ENCODE peak calls at places on chromosomes 6 and 20, in nine cellular contexts. L is cardiac muscle cell, E is lower lobe of right lung, C is mammary epithelial cell, O is suprapubic skin, D is ovary, M is esophagus muscularis mucosa, R is tibial nerve, V is heart left ventricle. I is an unnamed sample.
A peak's percentile ranks its signal among the peaks of the same experiment; 100 is the strongest.

GRCh38 chr6:18293192-18293904 is 29.0 kb upstream of the DEK start:
- DNase-seq in L (peak; percentile 2), E (no peak), C (peak; percentile 26), O (no peak), D (no peak), M (no peak), R (no peak), V (no peak), I (no peak)

GRCh38 chr6:137005073-137005472 is 39.7 kb downstream of the IL20RA start:
- DNase-seq in L (no peak), E (no peak), C (no peak), O (no peak), D (no peak), M (peak; percentile 60), R (no peak), V (no peak), I (no peak)

GRCh38 chr6:140586426-140587061 is 1212.1 kb upstream of the CITED2 start:
- DNase-seq in L (no peak), E (no peak), C (no peak), O (no peak), D (no peak), M (no peak), R (no peak), V (no peak), I (peak; percentile 11)

GRCh38 chr6:21067521-21067920 is 526.0 kb upstream of the SOX4 start:
- DNase-seq in L (peak; percentile 14), E (no peak), C (no peak), O (no peak), D (no peak), M (no peak), R (no peak), V (no peak), I (no peak)

GRCh38 chr6:165671222-165671715 is 8.2 kb upstream of the PDE10A start:
- DNase-seq in L (no peak), E (no peak), C (no peak), O (no peak), D (no peak), M (no peak), R (no peak), V (no peak), I (no peak)

GRCh38 chr6:71721642-71722041 is 164.7 kb upstream of the RIMS1 start:
- DNase-seq in L (peak; percentile 11), E (no peak), C (no peak), O (no peak), D (no peak), M (no peak), R (no peak), V (peak; percentile 21), I (peak; percentile 26)

GRCh38 chr20:33281550-33282146 is 1.4 kb upstream of the BPIFB1 start:
- DNase-seq in L (no peak), E (no peak), C (no peak), O (no peak), D (no peak), M (no peak), R (no peak), V (no peak), I (no peak)

GRCh38 chr20:11182715-11183114 is 508.9 kb upstream of the JAG1 start:
- DNase-seq in L (peak; percentile 39), E (no peak), C (no peak), O (no peak), D (no peak), M (no peak), R (peak; percentile 27), V (no peak), I (no peak)

GRCh38 chr20:53021934-53022333 is 49.8 kb downstream of the TSHZ2 start:
- DNase-seq in L (no peak), E (no peak), C (peak; percentile 47), O (no peak), D (no peak), M (no peak), R (no peak), V (no peak), I (no peak)

GRCh38 chr20:24017160-24017761 is 28.7 kb upstream of the GGTLC1 start:
- DNase-seq in L (peak; percentile 18), E (no peak), C (peak; percentile 78), O (no peak), D (no peak), M (no peak), R (no peak), V (no peak), I (no peak)

GRCh38 chr20:63533388-63533787 is 3.8 kb downstream of the PTK6 start:
- DNase-seq in L (no peak), E (no peak), C (no peak), O (peak; percentile 61), D (no peak), M (no peak), R (no peak), V (peak; percentile 14), I (no peak)

GRCh38 chr6:134937426-134937825 is 12.5 kb downstream of the ALDH8A1 start:
- DNase-seq in L (no peak), E (no peak), C (no peak), O (no peak), D (no peak), M (peak; percentile 84), R (no peak), V (no peak), I (no peak)

DNA sequence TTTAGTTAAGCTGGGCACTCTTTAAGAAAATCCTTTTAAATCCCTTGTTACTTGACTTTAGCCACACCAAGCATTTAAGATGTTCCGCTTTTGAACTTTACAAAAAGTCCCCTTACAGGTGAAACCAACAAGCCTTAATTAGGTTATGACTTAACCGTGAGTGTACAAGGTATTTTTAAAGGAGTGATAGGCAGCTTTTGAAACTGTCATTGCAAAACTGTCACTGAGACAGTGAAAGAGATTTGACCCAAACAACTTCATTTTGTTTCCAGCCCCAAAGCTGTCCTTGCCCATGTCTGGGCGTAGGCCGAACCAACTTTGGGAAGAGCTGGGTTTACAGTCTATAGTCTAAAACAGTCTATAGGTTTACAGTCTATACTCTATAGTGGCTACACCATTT is 305.4 kb downstream of the FARS2 start:
- DNase-seq in L (no peak), E (no peak), C (no peak), O (no peak), D (no peak), M (no peak), R (no peak), V (no peak), I (no peak)
- H3K27ac ChIP-seq in L (no peak overlapping the region), E (no peak overlapping the region), C (no peak overlapping the region), O (no peak overlapping the region), D (no peak overlapping the region), M (no peak overlapping the region), R (no peak overlapping the region), V (no peak overlapping the region), I (no peak overlapping the region)

DNA sequence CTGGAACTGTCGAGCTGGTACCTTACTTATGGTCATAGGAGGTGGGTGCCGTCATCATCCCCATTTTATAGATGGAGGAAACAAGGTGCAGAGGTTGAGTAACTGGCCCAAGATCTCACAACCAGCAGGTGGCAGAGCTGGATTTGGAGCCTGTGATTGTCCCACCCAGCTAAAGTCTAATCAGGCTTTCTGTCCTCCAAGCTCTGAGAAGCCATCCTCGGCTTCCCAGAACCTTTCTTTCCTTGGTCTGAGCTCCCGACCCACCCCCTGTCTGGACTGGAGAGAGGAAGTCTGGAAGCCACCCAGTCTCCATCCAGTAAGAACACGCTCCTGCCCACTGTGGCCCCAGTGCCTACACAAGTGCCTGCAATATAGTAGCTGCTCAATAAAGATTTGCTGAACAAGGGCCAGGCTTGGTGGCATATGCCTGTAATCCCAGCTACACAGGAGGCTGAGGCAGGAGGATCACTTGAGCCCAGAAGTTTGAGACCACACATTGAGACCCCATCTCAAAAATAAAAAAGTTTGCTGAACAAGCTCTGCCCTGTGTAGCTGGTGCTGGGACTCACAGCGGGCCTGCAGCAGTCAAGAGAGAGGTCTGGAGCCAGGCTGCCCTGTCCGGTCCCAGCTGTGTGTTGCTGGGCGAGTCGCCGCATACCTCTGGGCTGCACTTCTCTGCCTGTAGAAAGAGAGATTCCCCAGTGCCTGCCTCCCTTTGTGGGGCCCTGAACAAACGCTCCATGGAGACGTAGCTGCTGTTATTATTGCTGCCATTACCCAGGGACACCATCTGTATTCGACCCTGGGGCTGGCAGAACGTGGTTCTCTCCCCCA is 32.5 kb upstream of the DLGAP4 start:
- DNase-seq in L (peak; percentile 28), E (no peak), C (no peak), O (no peak), D (no peak), M (no peak), R (no peak), V (no peak), I (no peak)
- TF ChIP-seq CTCF in L (peak; percentile 35), E (no peak), C (peak; percentile 47), O (no peak), D (no peak), M (peak; percentile 9), R (no peak), V (no peak), I (no peak)

DNA sequence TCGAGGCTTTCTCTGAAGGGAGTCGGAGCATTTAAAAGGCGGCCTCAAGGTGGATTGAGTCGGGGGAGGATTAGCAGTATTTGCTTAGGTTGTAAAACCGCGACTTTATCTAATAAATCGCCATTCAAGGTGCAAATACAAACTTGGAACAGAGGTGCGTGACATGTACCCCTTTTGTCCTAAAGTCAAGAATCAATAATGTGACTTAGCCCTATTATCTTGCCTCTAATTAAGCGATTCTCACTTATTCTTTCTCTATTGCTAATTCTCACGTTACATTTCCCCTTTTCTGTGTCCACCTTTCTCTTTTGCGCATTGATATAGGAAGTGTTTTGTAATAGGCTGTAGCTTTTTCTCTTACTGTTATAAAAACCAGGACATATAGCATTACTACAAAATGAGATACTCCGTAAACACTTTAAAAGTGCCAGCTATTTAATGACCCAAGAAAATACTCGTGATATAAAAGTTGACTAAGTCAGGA is 606 bp upstream of the TMEM30A start:
- DNase-seq in L (no peak), E (no peak), C (peak; percentile 43), O (no peak), D (no peak), M (no peak), R (no peak), V (no peak), I (no peak)
- H3K27ac ChIP-seq in L (peak overlapping the region; percentile 55), E (peak overlapping the region; percentile 89), C (peak overlapping the region; percentile 62), O (peak overlapping the region; percentile 90), D (peak overlapping the region; percentile 17), M (peak overlapping the region; percentile 89), R (peak overlapping the region; percentile 84), V (peak overlapping the region; percentile 95), I (peak overlapping the region; percentile 80)

DNA sequence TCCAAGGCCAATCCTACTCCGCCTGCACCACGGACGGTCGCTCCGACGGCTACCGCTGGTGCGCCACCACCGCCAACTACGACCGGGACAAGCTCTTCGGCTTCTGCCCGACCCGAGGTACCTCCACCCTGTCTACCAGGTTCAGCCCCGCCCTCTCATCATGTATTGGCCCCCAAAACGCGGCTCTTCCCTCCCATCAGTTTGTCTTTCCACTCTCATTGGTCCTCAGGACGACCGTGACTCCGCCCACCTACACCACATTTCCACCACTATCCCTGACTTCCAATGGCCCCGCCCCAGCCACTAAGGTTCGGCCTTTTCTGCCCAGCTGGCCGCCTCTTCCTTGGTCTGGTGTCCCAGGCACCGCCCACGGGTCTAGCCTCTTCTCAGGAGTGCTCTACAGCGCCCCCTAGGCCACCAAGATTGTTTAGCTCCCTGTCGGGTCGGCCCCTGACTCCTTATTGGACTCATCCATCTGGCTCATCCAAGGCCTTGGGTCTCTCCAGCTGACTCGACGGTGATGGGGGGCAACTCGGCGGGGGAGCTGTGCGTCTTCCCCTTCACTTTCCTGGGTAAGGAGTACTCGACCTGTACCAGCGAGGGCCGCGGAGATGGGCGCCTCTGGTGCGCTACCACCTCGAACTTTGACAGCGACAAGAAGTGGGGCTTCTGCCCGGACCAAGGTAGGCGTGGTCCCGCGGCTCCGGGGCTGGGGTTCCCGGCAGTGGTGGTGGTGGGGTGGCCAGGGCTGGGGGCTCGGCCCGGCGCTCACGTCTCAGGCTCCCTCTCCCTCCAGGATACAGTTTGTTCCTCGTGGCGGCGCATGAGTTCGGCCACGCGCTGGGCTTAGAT is 3.1 kb downstream of the MMP9 start:
- DNase-seq in L (peak; percentile 50), E (peak; percentile 88), C (no peak), O (peak; percentile 78), D (no peak), M (no peak), R (no peak), V (peak; percentile 67), I (no peak)
- TF ChIP-seq CTCF in L (peak; percentile 23), E (peak; percentile 21), C (peak; percentile 33), O (no peak), D (no peak), M (no peak), R (no peak), V (peak; percentile 28), I (no peak)